ENCODE peak calls at places on chromosomes 12 and 14, in eight cellular contexts. H is HL-60, L is type B pancreatic cell, B is foreskin fibroblast, F is mucosa of descending colon, Q is AG09309, P is mammary epithelial cell, G is AG04450. E is an unnamed sample.

GRCh38 chr12:68781728-68782127 is 26.2 kb upstream of the MDM2 start:
- DNase-seq in H (no peak), L (no peak), B (no peak), F (no peak), Q (no peak), P (no peak), G (no peak), E (no peak)

GRCh38 chr12:47133981-47134380 is 54.2 kb upstream of the AMIGO2 start:
- DNase-seq in H (no peak), L (no peak), B (no peak), F (no peak), Q (no peak), P (peak; percentile 25), G (no peak), E (no peak)

GRCh38 chr12:131621701-131622421 is 89.0 kb upstream of the SFSWAP start:
- DNase-seq in H (no peak), L (no peak), B (no peak), F (no peak), Q (no peak), P (no peak), G (no peak), E (no peak)

GRCh38 chr14:103625361-103626095 is 3.5 kb upstream of the KLC1 start:
- DNase-seq in H (peak; percentile 28), L (no peak), B (no peak), F (peak; percentile 55), Q (no peak), P (no peak), G (no peak), E (no peak)

GRCh38 chr12:1001507-1001906 is 10.5 kb downstream of the ERC1 start:
- DNase-seq in H (no peak), L (no peak), B (no peak), F (no peak), Q (no peak), P (no peak), G (no peak), E (no peak)

GRCh38 chr12:122726056-122726558 is 4.5 kb downstream of the HCAR1 start:
- DNase-seq in H (peak; percentile 31), L (no peak), B (no peak), F (no peak), Q (no peak), P (peak; percentile 92), G (no peak), E (no peak)

GRCh38 chr14:100557658-100558057 is 29.6 kb downstream of the BEGAIN start:
- DNase-seq in H (no peak), L (no peak), B (no peak), F (no peak), Q (no peak), P (no peak), G (no peak), E (no peak)

GRCh38 chr14:95052016-95052585 is 105.2 kb downstream of the DICER1 start:
- DNase-seq in H (no peak), L (no peak), B (no peak), F (no peak), Q (no peak), P (no peak), G (no peak), E (no peak)

GRCh38 chr12:22304341-22304740 is 30.2 kb downstream of the ST8SIA1 start:
- DNase-seq in H (no peak), L (no peak), B (no peak), F (no peak), Q (no peak), P (no peak), G (no peak), E (no peak)

GRCh38 chr12:55549302-55549701 is at the start of gene OR6C4:
- DNase-seq in H (no peak), L (no peak), B (no peak), F (no peak), Q (no peak), P (no peak), G (no peak), E (no peak)

GRCh38 chr12:68245071-68246021 is 8.1 kb downstream of the IL22 start:
- DNase-seq in H (no peak), L (no peak), B (no peak), F (no peak), Q (no peak), P (no peak), G (no peak), E (no peak)

GRCh38 chr12:120841525-120841924 is 62.6 kb downstream of the SPPL3 start:
- DNase-seq in H (no peak), L (no peak), B (no peak), F (no peak), Q (no peak), P (no peak), G (no peak), E (no peak)

DNA sequence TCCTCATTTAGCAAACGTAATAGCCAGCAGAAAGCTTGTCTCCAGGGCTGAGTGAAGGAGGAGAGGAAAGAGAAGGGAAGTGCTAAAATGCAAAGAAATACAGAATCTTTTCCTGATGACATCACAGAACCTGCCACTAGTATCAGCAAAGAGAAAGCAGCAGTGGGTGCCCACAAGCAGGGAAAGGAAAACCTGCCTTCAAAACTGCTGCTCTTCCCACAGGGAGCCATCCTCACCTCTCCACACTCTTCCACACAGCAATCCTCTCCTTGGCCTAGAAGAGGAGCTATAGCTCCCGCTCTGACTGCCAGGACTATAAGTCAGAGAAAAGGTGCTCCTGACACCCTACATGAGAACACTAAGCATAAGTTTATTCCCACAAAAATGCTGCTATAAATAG is 11.3 kb downstream of the MED13L start:
- DNase-seq in H (no peak), L (no peak), B (no peak), F (no peak), Q (no peak), P (peak; percentile 37), G (no peak), E (no peak)
- TF ChIP-seq CTCF in H (no peak), L (no peak), B (no peak), F (no peak), Q (no peak), P (no peak), G (peak; percentile 14), E (peak; percentile 23)

DNA sequence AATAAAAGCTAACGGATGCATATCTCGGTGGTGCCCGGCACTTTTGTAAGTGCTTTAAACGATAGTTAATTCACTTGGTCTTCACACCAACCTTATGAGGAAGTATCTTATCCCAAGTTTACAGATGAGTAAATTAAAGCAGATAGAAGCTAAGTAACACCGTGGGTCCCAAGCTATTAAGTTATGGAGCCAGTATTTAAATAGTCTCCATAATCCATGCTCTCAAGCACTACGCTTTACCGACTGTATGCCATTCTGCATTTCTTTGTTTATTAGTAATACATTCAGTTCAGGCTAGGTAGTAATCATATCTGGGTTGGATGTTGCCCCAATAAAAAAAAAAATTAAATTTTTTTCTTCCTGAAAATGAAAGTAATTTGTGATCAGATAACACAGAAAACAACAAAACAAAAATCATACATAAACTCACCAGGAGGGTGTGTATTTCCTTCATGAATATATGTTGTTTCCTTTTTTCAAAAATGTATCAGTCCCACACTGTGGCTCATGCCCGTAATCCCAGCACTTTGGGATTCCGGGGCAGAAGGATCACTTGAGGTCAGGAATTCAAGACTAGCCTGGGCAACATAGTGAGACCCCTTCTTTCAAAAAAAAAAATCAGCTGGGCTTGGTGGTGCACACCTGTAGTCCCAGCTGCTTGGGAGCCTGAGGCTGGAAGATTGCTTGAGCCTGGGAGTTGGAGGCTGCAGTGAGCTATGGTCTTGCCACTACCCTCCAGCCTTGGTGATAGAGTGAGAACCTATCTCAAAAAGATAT is 1.4 kb upstream of the M6PR start:
- DNase-seq in H (no peak), L (no peak), B (no peak), F (no peak), Q (no peak), P (no peak), G (no peak), E (no peak)
- TF ChIP-seq CTCF in H (no peak), L (peak; percentile 30), B (no peak), F (no peak), Q (no peak), P (no peak), G (no peak), E (no peak)

GRCh38 chr12:105278043-105278697 is 42.2 kb upstream of the APPL2 start:
- DNase-seq in H (no peak), L (no peak), B (peak; percentile 44), F (no peak), Q (no peak), P (no peak), G (no peak), E (no peak)
- TF ChIP-seq CTCF in H (no peak), L (peak; percentile 53), B (peak; percentile 12), F (no peak), Q (peak; percentile 42), P (peak; percentile 23), G (peak; percentile 40), E (peak; percentile 22)

GRCh38 chr12:65830305-65830704 is 6.0 kb downstream of the HMGA2 start:
- DNase-seq in H (no peak), L (no peak), B (no peak), F (no peak), Q (no peak), P (no peak), G (no peak), E (no peak)
- TF ChIP-seq CTCF in H (no peak), L (no peak), B (no peak), F (no peak), Q (no peak), P (no peak), G (no peak), E (no peak)

E was measured in osteocyte.